ENCODE peak calls at places on chromosomes 13 and 19, in eight cellular contexts. F, G, D, X, C, I, Z and A are unnamed samples.

GRCh38 chr13:33639158-33639557 is 178.8 kb upstream of the RFC3 start:
- DNase-seq in F (no peak), G (peak), D (no peak), X (no peak), C (no peak), I (no peak), Z (no peak), A (no peak)

GRCh38 chr13:41465215-41465907 is 8.0 kb downstream of the RGCC start:
- DNase-seq in F (no peak), G (peak), D (peak), X (peak), C (peak), I (peak), Z (peak), A (peak)

GRCh38 chr19:34806976-34807860 is 34.2 kb upstream of the ZNF599 start:
- DNase-seq in F (no peak), G (no peak), D (no peak), X (no peak), C (no peak), I (no peak), Z (no peak), A (no peak)

GRCh38 chr19:36060430-36060829 is 5.7 kb downstream of the WDR62 start:
- DNase-seq in F (no peak), G (peak), D (peak), X (no peak), C (peak), I (no peak), Z (peak), A (peak)

GRCh38 chr13:23969672-23970071 is 72.4 kb upstream of the C1QTNF9B start:
- DNase-seq in F (no peak), G (no peak), D (no peak), X (no peak), C (no peak), I (no peak), Z (no peak), A (no peak)

GRCh38 chr13:52104624-52105023 is 24.2 kb downstream of the NEK5 start:
- DNase-seq in F (no peak), G (no peak), D (no peak), X (no peak), C (no peak), I (no peak), Z (no peak), A (no peak)

GRCh38 chr13:69857188-69857821 is 250.3 kb upstream of the ATXN8OS start:
- DNase-seq in F (no peak), G (no peak), D (no peak), X (no peak), C (no peak), I (peak), Z (peak), A (no peak)

GRCh38 chr13:112392719-112393118 is 16.6 kb downstream of the SPACA7 start:
- DNase-seq in F (no peak), G (no peak), D (no peak), X (no peak), C (no peak), I (no peak), Z (no peak), A (no peak)

GRCh38 chr19:29002336-29002735 is 210.6 kb downstream of the UQCRFS1 start:
- DNase-seq in F (no peak), G (no peak), D (no peak), X (no peak), C (no peak), I (no peak), Z (no peak), A (peak)

GRCh38 chr13:23506821-23507210 is 63.4 kb upstream of the TNFRSF19 start:
- DNase-seq in F (no peak), G (no peak), D (no peak), X (no peak), C (no peak), I (no peak), Z (no peak), A (no peak)

DNA sequence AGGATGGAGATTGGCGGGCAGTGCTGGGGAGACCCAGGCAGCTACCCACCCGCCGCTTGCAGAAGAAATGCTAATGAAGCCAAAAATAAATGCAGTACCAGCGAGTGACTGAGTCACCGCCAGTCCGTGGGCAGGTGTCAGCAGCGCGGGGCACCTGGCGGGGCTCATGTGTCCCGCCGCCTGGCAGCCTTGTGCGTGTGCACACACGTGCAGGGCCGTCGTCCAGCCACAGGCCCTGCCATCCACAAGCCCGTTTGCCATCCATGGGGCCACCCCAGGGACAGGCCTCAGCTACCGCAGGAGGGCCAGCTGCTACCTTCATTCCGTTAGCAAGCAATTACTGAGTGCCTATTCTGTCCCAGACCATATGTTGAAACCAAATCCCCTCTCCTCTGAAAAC is 20.5 kb downstream of the NCAN start:
- DNase-seq in F (no peak), G (no peak), D (no peak), X (no peak), C (no peak), I (no peak), Z (no peak), A (no peak)
- H3K27ac ChIP-seq in F (no peak), G (no peak), D (no peak), X (no peak), C (no peak), I (no peak), Z (no peak), A (no peak)

DNA sequence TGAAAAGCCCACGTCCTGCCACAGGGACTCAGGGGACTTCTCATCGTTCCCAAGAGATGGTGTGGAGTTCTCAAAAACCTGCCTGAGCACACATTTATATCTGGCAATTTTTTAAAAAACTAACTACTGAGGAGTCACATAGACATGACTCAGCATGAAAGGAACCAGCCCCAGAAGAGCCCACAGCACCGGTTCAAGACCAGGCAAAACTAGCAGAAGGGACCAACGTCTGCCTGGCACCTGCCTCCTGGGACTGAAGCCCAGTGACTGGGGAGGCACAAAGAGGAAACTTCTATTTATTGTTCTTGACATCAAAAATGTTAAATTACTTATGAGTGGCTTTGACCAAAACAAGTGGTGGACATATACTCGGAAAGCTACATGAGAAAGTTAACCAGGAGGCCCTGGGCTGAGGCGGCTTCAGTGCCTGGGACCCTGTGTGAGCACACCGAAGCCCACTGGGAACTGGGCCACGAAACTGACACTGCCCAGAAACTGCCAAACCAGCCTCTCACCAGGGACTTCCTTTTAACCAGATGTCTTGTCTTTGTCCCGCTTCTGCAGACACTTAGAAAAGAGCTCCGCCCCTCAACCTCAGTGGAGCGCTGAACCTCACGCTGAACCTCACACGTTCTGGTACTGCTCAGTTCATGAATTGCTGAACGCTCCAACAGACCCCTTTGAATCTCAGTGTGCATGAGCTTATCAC is 25.7 kb downstream of the C13orf46 start:
- DNase-seq in F (no peak), G (no peak), D (peak), X (no peak), C (no peak), I (no peak), Z (no peak), A (no peak)
- TF ChIP-seq CTCF in F (no peak), G (no peak), D (no peak), X (no peak), C (no peak), I (no peak), Z (no peak), A (no peak)

DNA sequence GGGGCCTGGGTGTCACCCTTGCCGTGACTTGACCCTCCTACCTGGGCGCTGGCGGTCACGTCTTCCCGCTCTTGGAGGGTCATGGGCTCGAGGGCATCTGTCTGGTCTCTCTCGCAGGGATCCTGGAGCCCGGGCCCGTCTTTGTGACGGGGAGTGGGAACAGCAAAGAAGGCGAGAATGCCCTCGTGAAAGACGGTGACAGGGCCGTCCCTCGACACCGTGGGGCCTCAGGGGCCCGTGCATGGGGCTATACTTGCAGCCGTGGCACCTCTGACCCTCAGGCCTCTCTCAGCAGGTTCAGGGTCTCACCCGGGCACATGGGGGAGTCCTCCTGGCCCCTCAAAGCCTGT is 20.9 kb upstream of the MATK start:
- DNase-seq in F (no peak), G (no peak), D (no peak), X (no peak), C (no peak), I (no peak), Z (no peak), A (no peak)
- H3K27ac ChIP-seq in F (no peak), G (no peak), D (no peak), X (no peak), C (no peak), I (no peak), Z (no peak), A (no peak)

DNA sequence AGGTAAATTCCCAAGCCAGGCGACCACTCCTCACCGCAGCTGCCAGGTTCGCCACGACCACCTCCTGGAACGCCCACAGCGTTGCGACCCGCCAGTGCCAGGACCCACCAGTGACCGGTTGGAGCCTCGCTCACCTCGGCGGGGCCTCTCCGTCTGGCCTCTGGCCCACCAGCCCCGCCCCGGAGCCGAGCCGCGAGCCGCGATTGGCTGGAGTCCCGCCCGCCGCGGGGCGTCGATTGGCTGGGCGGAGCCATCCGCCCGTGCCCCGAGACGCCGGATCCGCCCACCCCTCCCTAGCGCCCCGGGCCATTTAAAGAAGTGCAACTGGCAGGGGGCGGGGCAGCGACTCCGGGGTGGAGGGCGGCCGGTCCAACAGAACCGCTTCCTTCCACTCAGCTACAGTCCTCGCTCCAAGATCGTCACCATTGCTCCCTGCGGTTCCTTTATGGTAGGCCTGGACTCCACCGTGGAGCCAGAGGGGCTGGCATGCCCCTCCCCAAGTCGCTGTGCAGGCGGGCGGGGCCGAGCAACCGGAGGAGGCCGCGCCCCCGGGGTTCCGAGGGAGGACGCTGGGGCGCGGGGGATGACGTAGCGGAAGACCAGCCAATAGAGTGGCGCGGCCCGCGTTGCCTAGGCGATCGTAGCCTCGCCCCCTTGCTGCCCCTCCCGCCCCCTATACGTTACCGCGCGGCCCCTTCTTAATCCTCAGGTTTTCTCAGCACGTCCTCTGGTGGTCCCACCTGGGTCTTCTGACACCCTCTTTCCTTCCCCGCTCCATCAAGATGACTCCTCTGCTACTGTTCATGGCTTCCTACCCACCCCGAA is at the start of gene SERTAD3:
- DNase-seq in F (peak), G (peak), D (peak), X (peak), C (peak), I (peak), Z (peak), A (peak)
- TF ChIP-seq CTCF in F (no peak), G (peak), D (peak), X (no peak), C (peak), I (peak), Z (peak), A (no peak)

GRCh38 chr19:49488046-49488862 is 846 bp downstream of the RPL13A start:
- DNase-seq in F (no peak), G (no peak), D (no peak), X (no peak), C (no peak), I (no peak), Z (peak), A (no peak)

GRCh38 chr19:49487277-49488045 is at the start of gene RPL13A:
- DNase-seq in F (peak), G (peak), D (peak), X (peak), C (peak), I (peak), Z (peak), A (peak)

GRCh38 chr19:49486710-49487276 is 615 bp upstream of the RPL13A start:
- DNase-seq in F (no peak), G (no peak), D (peak), X (no peak), C (no peak), I (no peak), Z (no peak), A (no peak)

GRCh38 chr19:49488863-49489537 is 1.6 kb downstream of the RPL13A start:
- DNase-seq in F (no peak), G (no peak), D (no peak), X (no peak), C (no peak), I (no peak), Z (no peak), A (no peak)

GRCh38 chr19:49486232-49486631 is 1.2 kb upstream of the RPL13A start:
- DNase-seq in F (no peak), G (no peak), D (no peak), X (no peak), C (no peak), I (no peak), Z (no peak), A (no peak)
- H3K27ac ChIP-seq in F (no peak), G (no peak), D (no peak), X (no peak), C (peak), I (no peak), Z (no peak), A (no peak)